ENCODE peak calls at places on chromosome 15, in five cellular contexts. N is AG08395, L is GOT3, Q is mucosa of descending colon, P is non-pigmented ciliary epithelial cell. B is an unnamed sample.

GRCh38 chr15:34483644-34484043 is 46.0 kb upstream of the GOLGA8A start:
- DNase-seq in L (no peak), N (no peak), P (no peak), Q (no peak), B (no peak)

GRCh38 chr15:54410481-54410880 is 432.2 kb downstream of the UNC13C start:
- DNase-seq in N (no peak), P (no peak), Q (no peak), L (no peak), B (no peak)

GRCh38 chr15:69751147-69751546 is 298.5 kb downstream of the RPLP1 start:
- DNase-seq in Q (no peak), P (no peak), L (no peak), N (no peak), B (no peak)

GRCh38 chr15:69317392-69317841 is 18.7 kb downstream of the PAQR5 start:
- DNase-seq in P (no peak), L (no peak), Q (no peak), N (no peak), B (no peak)

GRCh38 chr15:69090197-69090948 is 70.1 kb upstream of the GLCE start:
- DNase-seq in N (no peak), L (no peak), Q (no peak), P (no peak), B (no peak)

GRCh38 chr15:48500595-48500994 is 144.9 kb downstream of the FBN1 start:
- DNase-seq in L (no peak), N (peak), P (no peak), Q (no peak), B (no peak)

GRCh38 chr15:71761649-71762048 is 48.7 kb upstream of the NR2E3 start:
- DNase-seq in N (peak), P (no peak), L (no peak), Q (peak), B (no peak)

GRCh38 chr15:27074179-27074578 is 103.2 kb downstream of the GABRG3 start:
- DNase-seq in N (no peak), L (no peak), Q (no peak), P (no peak), B (no peak)

GRCh38 chr15:70528270-70528706 is 235.1 kb downstream of the UACA start:
- DNase-seq in L (no peak), N (no peak), Q (peak), P (peak), B (no peak)

GRCh38 chr15:63983071-63983711 is 63.1 kb downstream of the DAPK2 start:
- DNase-seq in Q (peak), L (no peak), P (no peak), N (no peak), B (no peak)

GRCh38 chr15:64284037-64284436 is 71.9 kb downstream of the CSNK1G1 start:
- DNase-seq in P (peak), Q (no peak), N (peak), L (no peak), B (no peak)

GRCh38 chr15:51647128-51647562 is 24.6 kb upstream of the DMXL2 start:
- DNase-seq in P (peak), N (peak), Q (no peak), L (no peak), B (peak)

GRCh38 chr15:65409284-65409631 is 13.5 kb downstream of the IGDCC4 start:
- DNase-seq in N (peak), L (no peak), Q (no peak), P (peak), B (no peak)

GRCh38 chr15:67022587-67022986 is 42.8 kb upstream of the SMAD3 start:
- DNase-seq in L (no peak), Q (no peak), P (no peak), N (no peak), B (no peak)

GRCh38 chr15:26087395-26087794 is 224.3 kb upstream of the ATP10A start:
- DNase-seq in P (no peak), N (peak), L (no peak), Q (no peak), B (no peak)

GRCh38 chr15:73865904-73866303 is 7.5 kb upstream of the TBC1D21 start:
- DNase-seq in N (no peak), P (no peak), Q (no peak), L (no peak), B (no peak)

GRCh38 chr15:74826372-74826819 is at the start of gene CPLX3:
- DNase-seq in L (no peak), Q (no peak), P (no peak), N (peak), B (peak)

GRCh38 chr15:48352474-48353072 is 21.3 kb downstream of the DUT start:
- DNase-seq in L (no peak), N (peak), Q (no peak), P (no peak), B (no peak)

GRCh38 chr15:44015555-44015954 is 179.5 kb downstream of the FRMD5 start:
- DNase-seq in Q (no peak), L (no peak), P (no peak), N (no peak), B (no peak)